ENCODE peak calls at places on chromosomes 11 and 22, in eight cellular contexts. J, G, T, S, L, D, R and Y are unnamed samples.

GRCh38 chr22:16866167-16866566 is 41.0 kb upstream of the XKR3 start:
- DNase-seq in S (no peak), D (no peak), R (no peak), G (no peak), J (no peak), T (no peak), L (peak; percentile 0), Y (no peak)

GRCh38 chr11:66541892-66542291 is 4.0 kb downstream of the ZDHHC24 start:
- DNase-seq in L (no peak), S (no peak), D (no peak), J (no peak), T (no peak), G (no peak), R (no peak), Y (no peak)

GRCh38 chr11:45180888-45181594 is 34.6 kb downstream of the PRDM11 start:
- DNase-seq in G (peak; percentile 64), L (peak; percentile 31), T (peak; percentile 59), J (peak; percentile 35), D (peak; percentile 76), R (peak; percentile 37), S (peak; percentile 67), Y (peak; percentile 54)

GRCh38 chr11:94675788-94676187 is 92.4 kb upstream of the AMOTL1 start:
- DNase-seq in L (no peak), D (no peak), G (no peak), T (no peak), R (no peak), S (no peak), J (no peak), Y (no peak)

GRCh38 chr22:40818747-40819662 is at the start of gene SLC25A17:
- DNase-seq in D (peak; percentile 93), J (peak; percentile 82), G (peak; percentile 90), R (peak; percentile 83), L (peak; percentile 67), T (peak; percentile 87), S (peak; percentile 93), Y (peak; percentile 89)

GRCh38 chr11:61533401-61533800 is 24.9 kb downstream of the LRRC10B start:
- DNase-seq in G (no peak), J (no peak), T (no peak), R (no peak), D (peak; percentile 64), L (no peak), S (peak; percentile 71), Y (no peak)

GRCh38 chr11:66020618-66021357 is 5.5 kb downstream of the CATSPER1 start:
- DNase-seq in D (peak; percentile 29), S (no peak), G (no peak), J (peak; percentile 70), T (peak; percentile 78), L (peak; percentile 51), R (peak; percentile 76), Y (no peak)

GRCh38 chr11:86571273-86571948 is 101.0 kb downstream of the ME3 start:
- DNase-seq in S (peak; percentile 70), R (peak; percentile 20), L (no peak), J (no peak), D (peak; percentile 53), T (peak; percentile 37), G (no peak), Y (no peak)

GRCh38 chr22:44086759-44087158 is 62.7 kb downstream of the PARVB start:
- DNase-seq in L (no peak), J (no peak), T (no peak), S (no peak), G (no peak), R (no peak), D (no peak), Y (no peak)

GRCh38 chr22:44076825-44077224 is 52.7 kb downstream of the PARVB start:
- DNase-seq in J (no peak), G (no peak), L (no peak), R (no peak), D (no peak), S (no peak), T (no peak), Y (no peak)

GRCh38 chr22:44084044-44084772 is 60.1 kb downstream of the PARVB start:
- DNase-seq in D (no peak), G (peak; percentile 43), J (no peak), S (no peak), R (no peak), L (no peak), T (no peak), Y (no peak)

GRCh38 chr22:44085743-44086741 is 61.9 kb downstream of the PARVB start:
- DNase-seq in S (peak; percentile 69), D (peak; percentile 72), T (peak; percentile 80), J (peak; percentile 64), G (peak; percentile 81), R (peak; percentile 55), L (peak; percentile 92), Y (peak; percentile 81)

GRCh38 chr22:44080936-44081853 is 57.1 kb downstream of the PARVB start:
- DNase-seq in G (peak; percentile 72), J (peak; percentile 66), D (peak; percentile 75), T (peak; percentile 51), L (peak; percentile 80), S (peak; percentile 66), R (peak; percentile 71), Y (peak; percentile 81)
- H3K4me3 ChIP-seq in G (no peak overlapping the region), J (no peak overlapping the region), D (no peak overlapping the region), T (no peak overlapping the region), L (no peak overlapping the region), S (no peak overlapping the region), R (no peak overlapping the region), Y (no peak overlapping the region)

DNA sequence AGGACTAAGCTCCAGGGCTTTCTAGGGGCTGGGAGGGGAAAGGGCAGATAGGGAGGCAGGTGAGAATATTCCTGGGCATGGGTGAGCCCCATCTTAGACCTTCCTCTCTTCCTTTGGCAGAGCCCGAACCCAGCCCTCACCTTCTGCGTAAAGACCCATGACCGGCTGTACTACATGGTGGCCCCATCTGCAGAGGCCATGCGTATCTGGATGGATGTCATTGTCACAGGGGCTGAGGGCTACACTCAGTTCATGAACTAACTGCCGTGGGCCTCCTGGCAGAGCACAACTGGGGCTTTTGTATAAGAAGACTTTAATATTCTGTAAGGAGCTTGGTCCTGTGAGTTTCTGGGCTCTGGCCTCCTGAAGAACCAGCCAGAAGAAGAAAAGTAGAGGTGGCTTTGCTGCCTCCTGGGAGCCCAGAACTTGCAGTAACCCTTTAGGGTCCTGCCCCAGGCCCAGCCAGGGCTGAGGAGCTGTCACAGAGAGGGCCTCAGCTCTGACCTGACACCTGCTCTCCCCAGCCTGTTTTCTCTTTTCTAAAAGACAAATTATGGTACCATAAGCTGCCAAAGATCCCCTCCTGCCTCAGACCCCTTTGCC is 22.8 kb downstream of the TREH start:
- DNase-seq in R (no peak), J (no peak), D (no peak), T (no peak), G (no peak), S (no peak), L (no peak), Y (peak; percentile 9)
- H3K4me3 ChIP-seq in R (no peak overlapping the region), J (no peak overlapping the region), D (no peak overlapping the region), T (no peak overlapping the region), G (no peak overlapping the region), S (no peak overlapping the region), L (no peak overlapping the region), Y (no peak overlapping the region)

GRCh38 chr22:37284126-37284806 is 2.0 kb downstream of the CYTH4 start:
- DNase-seq in T (no peak), S (no peak), D (no peak), J (no peak), G (no peak), L (no peak), R (no peak), Y (no peak)
- H3K4me3 ChIP-seq in T (no peak overlapping the region), S (peak overlapping the region; percentile 35), D (peak overlapping the region; percentile 27), J (no peak overlapping the region), G (peak overlapping the region; percentile 51), L (no peak overlapping the region), R (no peak overlapping the region), Y (peak overlapping the region; percentile 48)

DNA sequence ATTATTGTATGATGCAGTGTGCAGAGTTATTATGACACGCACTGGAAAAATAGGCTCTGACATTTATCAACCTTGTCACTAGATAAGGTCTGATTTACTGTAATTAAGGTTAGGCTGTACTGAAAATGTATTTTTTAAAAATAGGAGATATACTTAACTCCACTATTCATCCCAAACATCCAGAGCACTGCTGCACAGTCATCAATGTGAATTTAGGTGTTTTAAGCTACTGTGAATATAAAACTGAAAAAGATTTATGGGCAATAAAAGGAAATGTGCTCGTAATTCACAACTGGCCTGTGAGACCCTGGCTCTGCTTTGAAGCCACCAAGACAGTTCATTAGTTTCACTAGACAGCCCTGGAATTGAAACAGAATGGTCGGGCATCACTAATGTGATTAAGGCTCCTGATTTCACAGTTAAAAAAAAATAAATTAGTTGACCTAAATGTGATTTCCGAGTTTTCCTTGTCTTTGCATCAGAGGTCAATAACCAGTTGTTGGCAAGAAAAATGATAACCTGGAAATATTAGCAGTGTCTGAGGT is 180.4 kb upstream of the GRIA4 start:
- DNase-seq in G (no peak), J (no peak), S (no peak), L (no peak), R (no peak), T (no peak), D (no peak), Y (no peak)
- H3K4me3 ChIP-seq in G (no peak overlapping the region), J (no peak overlapping the region), S (no peak overlapping the region), L (no peak overlapping the region), R (no peak overlapping the region), T (no peak overlapping the region), D (no peak overlapping the region), Y (no peak overlapping the region)

GRCh38 chr11:46554205-46555162 is 39.3 kb downstream of the AMBRA1 start:
- DNase-seq in T (peak; percentile 84), J (peak; percentile 74), G (no peak), R (peak; percentile 95), L (peak; percentile 89), D (no peak), S (no peak), Y (no peak)

GRCh38 chr11:46555269-46556054 is 38.4 kb downstream of the AMBRA1 start:
- DNase-seq in R (peak; percentile 80), T (peak; percentile 48), D (no peak), L (peak; percentile 60), S (no peak), G (no peak), J (peak; percentile 57), Y (no peak)

GRCh38 chr11:46559815-46560214 is 34.0 kb downstream of the AMBRA1 start:
- DNase-seq in R (no peak), D (no peak), G (no peak), S (no peak), T (no peak), L (no peak), J (no peak), Y (no peak)

GRCh38 chr11:46560300-46561025 is 33.4 kb downstream of the AMBRA1 start:
- DNase-seq in S (peak; percentile 53), L (peak; percentile 59), D (no peak), J (peak; percentile 41), R (peak; percentile 69), G (no peak), T (peak; percentile 65), Y (no peak)

GRCh38 chr11:46557684-46558151 is 36.1 kb downstream of the AMBRA1 start:
- DNase-seq in S (no peak), G (no peak), L (peak; percentile 5), R (peak; percentile 14), J (peak; percentile 25), D (no peak), T (no peak), Y (no peak)
- H3K4me3 ChIP-seq in S (no peak overlapping the region), G (no peak overlapping the region), L (no peak overlapping the region), R (no peak overlapping the region), J (no peak overlapping the region), D (no peak overlapping the region), T (no peak overlapping the region), Y (no peak overlapping the region)